ENCODE peak calls at places on chromosomes 11 and 22, in six cellular contexts. One of them, this sample, is unnamed.

GRCh38 chr11:46120361-46120710 is 918 bp downstream of the PHF21A start:
- DNase-seq in H9: no peak
- DNase-seq in neuronal stem cell: no peak
- DNase-seq in H1: no peak
- DNase-seq in mesenchymal stem cell: no peak
- DNase-seq in IMR-90: no peak
- DNase-seq in this sample: no peak

GRCh38 chr22:38706101-38706884 is 549 bp downstream of the GTPBP1 start:
- DNase-seq in H1: peak; percentile 57
- DNase-seq in neuronal stem cell: no peak
- DNase-seq in mesenchymal stem cell: peak; percentile 71
- DNase-seq in H9: no peak
- DNase-seq in IMR-90: peak; percentile 27
- DNase-seq in this sample: no peak

GRCh38 chr22:43203471-43203981 is 16.6 kb upstream of the TTLL12 start:
- DNase-seq in H9: peak; percentile 92
- DNase-seq in neuronal stem cell: no peak
- DNase-seq in H1: peak; percentile 82
- DNase-seq in IMR-90: no peak
- DNase-seq in mesenchymal stem cell: no peak
- DNase-seq in this sample: no peak

GRCh38 chr11:93100211-93100610 is 97.6 kb downstream of the SLC36A4 start:
- DNase-seq in mesenchymal stem cell: no peak
- DNase-seq in H1: no peak
- DNase-seq in IMR-90: peak; percentile 36
- DNase-seq in H9: no peak
- DNase-seq in neuronal stem cell: no peak
- DNase-seq in this sample: no peak

GRCh38 chr11:114984611-114985163 is 306.4 kb downstream of the NXPE2 start:
- DNase-seq in H9: no peak
- DNase-seq in H1: no peak
- DNase-seq in neuronal stem cell: no peak
- DNase-seq in IMR-90: no peak
- DNase-seq in mesenchymal stem cell: no peak
- DNase-seq in this sample: no peak

GRCh38 chr11:133197425-133197824 is 334.9 kb downstream of the OPCML start:
- DNase-seq in neuronal stem cell: no peak
- DNase-seq in mesenchymal stem cell: no peak
- DNase-seq in H1: no peak
- DNase-seq in IMR-90: no peak
- DNase-seq in H9: no peak
- DNase-seq in this sample: peak; percentile 0

GRCh38 chr11:123856444-123856843 is 29.0 kb downstream of the TMEM225 start:
- DNase-seq in mesenchymal stem cell: no peak
- DNase-seq in IMR-90: no peak
- DNase-seq in neuronal stem cell: no peak
- DNase-seq in H1: no peak
- DNase-seq in H9: no peak
- DNase-seq in this sample: peak; percentile 36

GRCh38 chr11:7080900-7081299 is 7.9 kb upstream of the RBMXL2 start:
- DNase-seq in mesenchymal stem cell: no peak
- DNase-seq in H1: no peak
- DNase-seq in neuronal stem cell: no peak
- DNase-seq in IMR-90: no peak
- DNase-seq in H9: no peak
- DNase-seq in this sample: no peak

GRCh38 chr11:44968510-44968909 is 17.8 kb upstream of the TP53I11 start:
- DNase-seq in mesenchymal stem cell: no peak
- DNase-seq in IMR-90: no peak
- DNase-seq in neuronal stem cell: no peak
- DNase-seq in H9: no peak
- DNase-seq in H1: no peak
- DNase-seq in this sample: no peak

GRCh38 chr22:23495614-23496444 is 84.3 kb downstream of the IGLL1 start:
- DNase-seq in neuronal stem cell: no peak
- DNase-seq in IMR-90: no peak
- DNase-seq in mesenchymal stem cell: no peak
- DNase-seq in H9: no peak
- DNase-seq in H1: peak; percentile 39
- DNase-seq in this sample: no peak

GRCh38 chr11:72625746-72626636 is 48.2 kb downstream of the PDE2A start:
- DNase-seq in mesenchymal stem cell: peak; percentile 79
- DNase-seq in H9: no peak
- DNase-seq in IMR-90: peak; percentile 27
- DNase-seq in H1: no peak
- DNase-seq in neuronal stem cell: no peak
- DNase-seq in this sample: no peak

GRCh38 chr11:13168281-13168680 is 109.3 kb upstream of the BMAL1 start:
- DNase-seq in neuronal stem cell: no peak
- DNase-seq in IMR-90: no peak
- DNase-seq in H1: no peak
- DNase-seq in H9: no peak
- DNase-seq in mesenchymal stem cell: no peak
- DNase-seq in this sample: peak; percentile 83

GRCh38 chr22:33850724-33851123 is 69.6 kb downstream of the LARGE1 start:
- DNase-seq in mesenchymal stem cell: no peak
- DNase-seq in IMR-90: no peak
- DNase-seq in H1: no peak
- DNase-seq in H9: peak; percentile 78
- DNase-seq in neuronal stem cell: no peak
- DNase-seq in this sample: no peak

GRCh38 chr11:67024410-67024809 is 1.5 kb downstream of the SYT12 start:
- DNase-seq in mesenchymal stem cell: no peak
- DNase-seq in IMR-90: no peak
- DNase-seq in neuronal stem cell: no peak
- DNase-seq in H9: no peak
- DNase-seq in H1: no peak
- DNase-seq in this sample: no peak

GRCh38 chr11:18650859-18651557 is 16.9 kb upstream of the SPTY2D1 start:
- DNase-seq in IMR-90: peak; percentile 69
- DNase-seq in H9: peak; percentile 82
- DNase-seq in mesenchymal stem cell: peak; percentile 62
- DNase-seq in neuronal stem cell: peak; percentile 21
- DNase-seq in H1: peak; percentile 66
- DNase-seq in this sample: peak; percentile 83

GRCh38 chr11:33211588-33211987 is 45.6 kb upstream of the HIPK3 start:
- DNase-seq in H9: no peak
- DNase-seq in IMR-90: no peak
- DNase-seq in H1: no peak
- DNase-seq in neuronal stem cell: no peak
- DNase-seq in mesenchymal stem cell: no peak
- DNase-seq in this sample: peak; percentile 41

GRCh38 chr11:67530282-67530592 is 7.0 kb upstream of the CABP2 start:
- DNase-seq in IMR-90: no peak
- DNase-seq in H1: no peak
- DNase-seq in mesenchymal stem cell: no peak
- DNase-seq in H9: no peak
- DNase-seq in neuronal stem cell: no peak
- DNase-seq in this sample: no peak

GRCh38 chr11:123580557-123581275 is 73.7 kb downstream of the SCN3B start:
- DNase-seq in neuronal stem cell: peak; percentile 54
- DNase-seq in mesenchymal stem cell: peak; percentile 45
- DNase-seq in IMR-90: peak; percentile 19
- DNase-seq in H9: peak; percentile 88
- DNase-seq in H1: peak; percentile 87
- DNase-seq in this sample: peak; percentile 85

GRCh38 chr11:19347911-19348310 is 107.2 kb upstream of the E2F8 start:
- DNase-seq in H1: no peak
- DNase-seq in H9: no peak
- DNase-seq in IMR-90: no peak
- DNase-seq in neuronal stem cell: no peak
- DNase-seq in mesenchymal stem cell: no peak
- DNase-seq in this sample: no peak

GRCh38 chr22:37019309-37020191 is at the start of the genes MPST and TST:
- DNase-seq in H9: peak; percentile 74
- DNase-seq in mesenchymal stem cell: peak; percentile 72
- DNase-seq in H1: peak; percentile 79
- DNase-seq in neuronal stem cell: peak; percentile 75
- DNase-seq in IMR-90: peak; percentile 61
- DNase-seq in this sample: peak; percentile 41

DNA sequence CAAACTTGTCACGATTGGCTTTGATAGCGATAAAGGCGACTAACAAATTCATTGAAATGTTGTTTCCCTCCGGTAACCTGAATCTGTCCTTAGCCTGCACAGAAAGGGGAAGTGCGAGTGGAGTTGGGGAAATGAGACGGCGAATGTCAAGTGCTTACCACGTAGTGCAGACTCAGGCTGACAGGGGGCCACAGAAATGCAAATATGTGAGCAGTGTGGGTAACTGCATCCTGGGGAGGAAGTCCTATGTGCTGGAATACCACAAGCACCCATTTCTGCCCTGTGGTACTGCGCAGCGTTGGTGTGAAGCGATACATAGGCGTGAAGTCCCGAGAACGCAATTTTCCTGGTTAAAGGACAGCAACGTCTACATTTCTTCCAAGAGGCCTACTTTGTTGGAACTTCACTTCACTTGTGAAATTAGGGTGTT is 869 bp upstream of the EIF4ENIF1 start:
- DNase-seq in neuronal stem cell: peak; percentile 26
- DNase-seq in mesenchymal stem cell: peak; percentile 88
- DNase-seq in H9: peak; percentile 39
- DNase-seq in IMR-90: peak; percentile 79
- DNase-seq in H1: peak; percentile 50
- DNase-seq in this sample: peak; percentile 55
- H3K4ac ChIP-seq in neuronal stem cell: no peak overlapping the region
- H3K4ac ChIP-seq in mesenchymal stem cell: peak overlapping the region; percentile 98
- H3K4ac ChIP-seq in H9: no peak overlapping the region
- H3K4ac ChIP-seq in IMR-90: peak overlapping the region; percentile 90
- H3K4ac ChIP-seq in H1: no peak overlapping the region
- H3K4ac ChIP-seq in this sample: no peak overlapping the region

DNA sequence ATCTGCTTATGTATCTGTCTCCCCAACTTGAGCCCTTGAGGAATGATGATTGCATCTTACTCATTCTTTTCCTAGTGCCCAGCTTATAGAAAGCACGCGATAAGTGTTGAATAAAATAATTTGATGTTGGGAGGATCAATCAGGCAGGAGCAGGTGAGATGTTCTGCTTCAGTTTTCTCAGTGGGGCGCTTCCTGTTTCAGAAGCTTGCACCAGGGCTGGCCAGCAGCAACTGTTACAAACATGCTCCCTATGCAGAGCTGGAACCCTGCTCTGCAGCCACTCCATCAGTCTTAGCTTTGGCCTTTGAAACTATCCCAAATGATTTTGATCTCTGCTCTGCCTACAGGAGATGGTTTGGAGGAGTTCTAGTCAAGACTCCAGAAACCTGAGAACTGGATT is 3.9 kb downstream of the ENDOD1 start:
- DNase-seq in neuronal stem cell: no peak
- DNase-seq in H9: no peak
- DNase-seq in IMR-90: no peak
- DNase-seq in H1: no peak
- DNase-seq in mesenchymal stem cell: no peak
- DNase-seq in this sample: no peak
- H2AFZ ChIP-seq in neuronal stem cell: no peak overlapping the region
- H2AFZ ChIP-seq in H9: no peak overlapping the region
- H2AFZ ChIP-seq in IMR-90: no peak overlapping the region
- H2AFZ ChIP-seq in H1: no peak overlapping the region
- H2AFZ ChIP-seq in mesenchymal stem cell: no peak overlapping the region
- H2AFZ ChIP-seq in this sample: no peak overlapping the region

GRCh38 chr22:45308624-45309421 is 911 bp upstream of the FAM118A start:
- DNase-seq in H9: no peak
- DNase-seq in IMR-90: no peak
- DNase-seq in H1: peak; percentile 54
- DNase-seq in mesenchymal stem cell: no peak
- DNase-seq in neuronal stem cell: no peak
- DNase-seq in this sample: no peak
- H3K9ac ChIP-seq in H9: peak overlapping the region; percentile 36
- H3K9ac ChIP-seq in IMR-90: peak overlapping the region; percentile 94
- H3K9ac ChIP-seq in H1: peak overlapping the region; percentile 29
- H3K9ac ChIP-seq in mesenchymal stem cell: peak overlapping the region; percentile 91
- H3K9ac ChIP-seq in neuronal stem cell: no peak overlapping the region
- H3K9ac ChIP-seq in this sample: peak overlapping the region; percentile 14

DNA sequence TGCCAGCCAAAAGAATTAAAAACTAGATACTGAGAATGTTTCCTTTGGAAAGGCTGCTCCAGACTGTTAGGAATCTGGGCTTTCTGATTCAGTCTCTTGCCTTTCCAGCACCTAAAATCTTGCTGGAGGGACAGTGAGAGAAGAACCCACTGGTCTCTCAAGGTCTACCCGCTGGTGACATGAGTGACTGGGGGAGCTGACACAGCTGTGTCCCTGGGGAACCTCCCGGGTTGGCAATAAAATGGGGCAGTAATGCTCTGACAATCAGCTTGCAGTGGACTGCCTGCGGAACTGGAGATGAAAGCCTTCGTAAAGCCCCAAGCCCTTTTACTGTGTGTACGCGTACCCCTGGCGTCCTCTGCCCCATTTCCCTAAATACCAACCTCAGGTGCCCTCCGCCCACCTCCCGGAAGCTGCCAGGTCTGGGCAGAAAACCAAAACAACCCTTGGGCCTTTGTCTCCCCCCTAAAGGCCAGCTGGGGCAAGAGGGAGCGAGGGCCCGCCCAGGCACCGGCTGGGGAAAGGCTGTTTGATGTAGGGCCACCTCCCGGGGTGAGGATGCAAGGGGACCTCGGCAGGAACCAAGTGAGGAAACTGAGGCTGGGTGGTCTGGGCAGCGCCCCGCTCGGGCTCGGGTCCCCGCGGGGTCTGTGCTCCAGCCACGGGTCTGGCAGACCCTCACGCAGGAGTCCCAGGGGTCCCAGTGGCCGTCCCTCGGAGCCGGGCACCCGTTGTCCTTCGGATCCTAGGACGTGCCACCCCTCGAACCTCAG is 741 bp downstream of the CARS1 start:
- DNase-seq in mesenchymal stem cell: no peak
- DNase-seq in H9: no peak
- DNase-seq in neuronal stem cell: no peak
- DNase-seq in H1: no peak
- DNase-seq in IMR-90: no peak
- DNase-seq in this sample: no peak
- H3K4ac ChIP-seq in mesenchymal stem cell: peak overlapping the region; percentile 97
- H3K4ac ChIP-seq in H9: no peak overlapping the region
- H3K4ac ChIP-seq in neuronal stem cell: peak overlapping the region; percentile 29
- H3K4ac ChIP-seq in H1: peak overlapping the region; percentile 21
- H3K4ac ChIP-seq in IMR-90: peak overlapping the region; percentile 94
- H3K4ac ChIP-seq in this sample: peak overlapping the region; percentile 99

GRCh38 chr11:77198440-77198849 is 70.4 kb downstream of the MYO7A start:
- DNase-seq in H9: peak; percentile 84
- DNase-seq in IMR-90: peak; percentile 10
- DNase-seq in mesenchymal stem cell: no peak
- DNase-seq in neuronal stem cell: no peak
- DNase-seq in H1: peak; percentile 85
- DNase-seq in this sample: peak; percentile 35
- H2AFZ ChIP-seq in H9: no peak overlapping the region
- H2AFZ ChIP-seq in IMR-90: peak overlapping the region; percentile 55
- H2AFZ ChIP-seq in mesenchymal stem cell: no peak overlapping the region
- H2AFZ ChIP-seq in neuronal stem cell: peak overlapping the region; percentile 86
- H2AFZ ChIP-seq in H1: peak overlapping the region; percentile 78
- H2AFZ ChIP-seq in this sample: no peak overlapping the region